ENCODE peak calls at places on chromosome 19, in ten cellular contexts. P, V, E, W, L, B, O, H, T and G are unnamed samples.

GRCh38 chr19:39941615-39942507 is 7.4 kb upstream of the FCGBP start:
- DNase-seq in E (peak; percentile 51), B (no peak), P (no peak), T (peak; percentile 15), O (peak; percentile 20), H (peak; percentile 42), L (no peak), V (peak; percentile 35), W (peak; percentile 55), G (no peak)

GRCh38 chr19:48674216-48674809 is 1.5 kb upstream of the NTN5 start:
- DNase-seq in L (no peak), E (no peak), W (no peak), H (no peak), T (no peak), B (no peak), V (peak; percentile 39), P (no peak), O (no peak), G (no peak)

GRCh38 chr19:347946-348861 is 3.6 kb upstream of the MIER2 start:
- DNase-seq in V (peak; percentile 31), P (no peak), T (peak; percentile 7), E (no peak), H (peak; percentile 76), W (no peak), L (no peak), O (no peak), B (no peak), G (no peak)

GRCh38 chr19:50780753-50781480 is 9.3 kb upstream of the ACP4 start:
- DNase-seq in O (no peak), E (no peak), B (no peak), W (no peak), T (no peak), H (no peak), L (no peak), P (no peak), V (no peak), G (no peak)

GRCh38 chr19:722553-723101 is 13.9 kb downstream of the PALM start:
- DNase-seq in O (no peak), B (no peak), V (no peak), L (peak; percentile 54), H (no peak), T (peak; percentile 65), E (no peak), W (no peak), P (no peak), G (no peak)

GRCh38 chr19:57436392-57436791 is 1.3 kb downstream of the ZNF749 start:
- DNase-seq in T (no peak), W (no peak), V (no peak), L (no peak), P (no peak), B (no peak), E (no peak), H (no peak), O (no peak), G (no peak)

GRCh38 chr19:24062222-24062621 is 24.8 kb upstream of the ZNF254 start:
- DNase-seq in L (no peak), B (no peak), V (no peak), E (no peak), W (no peak), H (no peak), O (no peak), P (no peak), T (no peak), G (no peak)

GRCh38 chr19:52492201-52492960 is 35.1 kb upstream of the ZNF808 start:
- DNase-seq in B (no peak), O (no peak), W (no peak), T (no peak), V (peak; percentile 91), E (no peak), P (no peak), H (no peak), L (no peak), G (no peak)

GRCh38 chr19:9967326-9967725 is 31.0 kb upstream of the OLFM2 start:
- DNase-seq in V (no peak), O (no peak), E (no peak), P (no peak), L (no peak), T (peak; percentile 19), H (no peak), B (no peak), W (no peak), G (no peak)

GRCh38 chr19:51970718-51971117 is 15.9 kb downstream of the ZNF350 start:
- DNase-seq in T (no peak), H (no peak), V (no peak), E (no peak), W (no peak), L (no peak), B (no peak), O (no peak), P (no peak), G (no peak)

GRCh38 chr19:28374971-28375370 is 838.0 kb downstream of the UQCRFS1 start:
- DNase-seq in E (no peak), H (no peak), T (no peak), L (no peak), B (no peak), P (no peak), V (no peak), O (no peak), W (no peak), G (no peak)

GRCh38 chr19:8397746-8398721 is 7.9 kb downstream of the RAB11B start:
- DNase-seq in W (no peak), B (no peak), O (no peak), T (no peak), P (no peak), E (no peak), V (no peak), L (no peak), H (no peak), G (no peak)

GRCh38 chr19:52542984-52543664 is 15.7 kb downstream of the ZNF808 start:
- DNase-seq in L (no peak), E (no peak), T (no peak), H (peak; percentile 17), P (no peak), B (no peak), V (no peak), W (no peak), O (no peak), G (no peak)

GRCh38 chr19:17097593-17098126 is 22.1 kb downstream of the MYO9B start:
- DNase-seq in W (no peak), O (no peak), E (no peak), P (no peak), V (no peak), B (no peak), T (peak; percentile 72), H (peak; percentile 41), L (no peak), G (no peak)

GRCh38 chr19:30082168-30082567 is 140.1 kb downstream of the URI1 start:
- DNase-seq in T (no peak), W (no peak), O (no peak), E (no peak), L (no peak), H (no peak), B (no peak), P (no peak), V (no peak), G (no peak)

GRCh38 chr19:4393947-4394590 is 6.3 kb downstream of the SH3GL1 start:
- DNase-seq in P (no peak), W (no peak), H (peak; percentile 61), L (no peak), T (peak; percentile 74), V (peak; percentile 76), O (no peak), E (no peak), B (no peak), G (no peak)

GRCh38 chr19:30668521-30669155 is 296.5 kb downstream of the ZNF536 start:
- DNase-seq in H (no peak), O (no peak), P (no peak), B (peak; percentile 52), V (no peak), T (no peak), W (no peak), E (no peak), L (no peak), G (no peak)

GRCh38 chr19:32363175-32363574 is 17.8 kb downstream of the ZNF507 start:
- DNase-seq in O (no peak), H (no peak), L (no peak), B (no peak), V (no peak), T (peak; percentile 36), W (no peak), P (no peak), E (no peak), G (no peak)

DNA sequence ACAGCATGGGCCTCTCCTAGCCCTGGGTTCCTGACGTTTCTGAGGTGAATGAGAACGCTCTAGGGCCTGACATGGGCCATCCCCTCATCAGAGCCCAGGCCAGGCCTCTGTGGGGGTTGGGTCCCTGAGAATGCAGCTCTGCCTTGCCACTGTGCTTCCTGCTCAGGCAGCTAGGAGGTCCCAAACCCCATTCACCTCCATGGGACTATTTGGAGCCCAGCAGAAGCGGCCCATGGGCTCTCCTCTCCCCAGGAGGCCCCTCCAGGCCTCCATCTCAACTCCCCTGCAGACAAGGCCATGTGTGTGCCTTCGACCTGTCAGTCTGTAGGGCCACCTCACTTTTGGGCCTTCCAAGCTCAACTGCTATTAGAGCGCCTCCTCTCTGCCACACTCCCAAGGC is 36.9 kb downstream of the ELL start:
- DNase-seq in L (no peak), E (no peak), T (no peak), W (no peak), V (no peak), B (no peak), H (no peak), P (no peak), O (no peak), G (no peak)
- TF ChIP-seq CTCF in L (no peak), E (no peak), T (no peak), W (no peak), V (no peak), B (no peak), H (no peak), P (no peak), O (no peak), G (no peak)

GRCh38 chr19:5820785-5821184 is 15.9 kb downstream of the NRTN start:
- DNase-seq in P (no peak), V (no peak), W (no peak), O (no peak), L (no peak), H (no peak), E (no peak), B (no peak), T (no peak), G (no peak)
- TF ChIP-seq CTCF in P (no peak), V (no peak), W (no peak), O (no peak), L (no peak), H (no peak), E (no peak), B (no peak), T (no peak), G (no peak)

GRCh38 chr19:47589824-47590223 is 16.9 kb upstream of the ZNF541 start:
- DNase-seq in T (no peak), E (no peak), O (no peak), V (no peak), B (no peak), W (no peak), H (no peak), L (no peak), P (no peak), G (no peak)
- TF ChIP-seq CTCF in T (no peak), E (no peak), O (no peak), V (no peak), B (no peak), W (no peak), H (no peak), L (no peak), P (no peak), G (no peak)

DNA sequence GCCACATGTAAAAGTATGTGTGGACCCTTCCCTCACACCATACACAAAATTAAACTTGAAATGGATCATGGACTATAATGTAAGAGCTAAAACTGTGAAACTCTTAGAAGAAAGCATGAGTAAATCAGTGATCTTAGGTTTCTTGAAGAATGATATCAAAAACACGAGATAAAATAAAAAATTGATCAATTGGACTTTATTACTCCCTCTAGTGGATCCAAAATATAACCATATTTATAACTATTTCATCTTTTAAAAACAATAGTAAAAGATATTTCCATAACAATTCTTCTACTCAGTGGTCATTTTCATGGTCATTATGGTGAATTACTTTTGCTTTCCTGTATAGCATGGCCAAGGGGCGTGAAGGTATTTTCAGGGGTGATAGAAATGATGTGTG is 174.6 kb upstream of the LSM14A start:
- DNase-seq in W (no peak), L (no peak), T (no peak), P (no peak), E (no peak), B (no peak), O (no peak), H (peak; percentile 7), V (no peak), G (no peak)
- TF ChIP-seq CTCF in W (no peak), L (no peak), T (no peak), P (peak; percentile 31), E (peak; percentile 4), B (no peak), O (no peak), H (no peak), V (peak; percentile 15), G (peak; percentile 12)